ENCODE peak calls at places on chromosome 7, in seven cellular contexts. O, V, F, R, E, Z and W are unnamed samples.

GRCh38 chr7:143259765-143260164 is 3.5 kb upstream of the GSTK1 start:
- DNase-seq in R (no peak), Z (no peak), E (no peak), F (peak; percentile 29), O (peak; percentile 30), V (no peak), W (no peak)

GRCh38 chr7:33423646-33424020 is 294.3 kb downstream of the BBS9 start:
- DNase-seq in O (peak; percentile 16), E (peak; percentile 3), R (peak; percentile 7), F (peak; percentile 10), V (no peak), Z (peak; percentile 24), W (peak; percentile 15)

GRCh38 chr7:24660541-24660940 is 87.3 kb downstream of the PALS2 start:
- DNase-seq in F (no peak), O (no peak), R (no peak), Z (no peak), V (no peak), E (no peak), W (no peak)

GRCh38 chr7:130377178-130377577 is 3.1 kb upstream of the CPA1 start:
- DNase-seq in R (no peak), F (no peak), Z (no peak), O (no peak), E (no peak), V (no peak), W (no peak)

GRCh38 chr7:148223130-148223529 is 367.4 kb upstream of the C7orf33 start:
- DNase-seq in R (no peak), E (no peak), O (no peak), V (no peak), F (no peak), Z (no peak), W (no peak)

GRCh38 chr7:51224811-51225581 is 91.6 kb downstream of the COBL start:
- DNase-seq in F (peak; percentile 45), O (peak; percentile 31), E (peak; percentile 31), Z (no peak), R (peak; percentile 20), V (no peak), W (no peak)

GRCh38 chr7:137747359-137748031 is 99.3 kb downstream of the DGKI start:
- DNase-seq in V (no peak), F (no peak), R (no peak), O (no peak), E (peak; percentile 19), Z (no peak), W (no peak)

GRCh38 chr7:11592699-11593098 is 239.3 kb downstream of the THSD7A start:
- DNase-seq in F (no peak), E (no peak), O (no peak), V (no peak), Z (no peak), R (no peak), W (peak; percentile 58)

GRCh38 chr7:81499262-81500116 is 270.4 kb downstream of the HGF start:
- DNase-seq in R (peak; percentile 15), E (no peak), O (peak; percentile 63), Z (peak; percentile 28), V (peak; percentile 47), F (peak; percentile 81), W (peak; percentile 91)

GRCh38 chr7:89623018-89623672 is 531.1 kb upstream of the STEAP1 start:
- DNase-seq in E (no peak), R (no peak), F (peak; percentile 23), O (peak; percentile 41), V (peak; percentile 37), Z (peak; percentile 3), W (peak; percentile 25)

GRCh38 chr7:124764847-124765400 is 668 bp downstream of the GPR37 start:
- DNase-seq in Z (no peak), R (no peak), E (no peak), O (no peak), F (no peak), V (peak; percentile 74), W (peak; percentile 28)

GRCh38 chr7:152013974-152014373 is 11.5 kb upstream of the GALNT11 start:
- DNase-seq in F (no peak), Z (no peak), O (no peak), V (no peak), E (no peak), R (no peak), W (no peak)

GRCh38 chr7:69814421-69814962 is 216.2 kb downstream of the AUTS2 start:
- DNase-seq in Z (no peak), V (no peak), O (no peak), E (no peak), R (no peak), F (no peak), W (no peak)

GRCh38 chr7:117665393-117665792 is 185.6 kb downstream of the CFTR start:
- DNase-seq in E (no peak), F (no peak), O (no peak), Z (no peak), V (no peak), R (no peak), W (no peak)

GRCh38 chr7:128879939-128880746 is 17.5 kb downstream of the ATP6V1F start:
- DNase-seq in E (no peak), Z (no peak), F (no peak), R (peak; percentile 94), V (peak; percentile 99), O (peak; percentile 41), W (peak; percentile 51)

GRCh38 chr7:81284576-81284975 is 365.7 kb upstream of the SEMA3C start:
- DNase-seq in E (no peak), V (no peak), R (no peak), F (peak; percentile 27), Z (no peak), O (no peak), W (peak; percentile 53)

DNA sequence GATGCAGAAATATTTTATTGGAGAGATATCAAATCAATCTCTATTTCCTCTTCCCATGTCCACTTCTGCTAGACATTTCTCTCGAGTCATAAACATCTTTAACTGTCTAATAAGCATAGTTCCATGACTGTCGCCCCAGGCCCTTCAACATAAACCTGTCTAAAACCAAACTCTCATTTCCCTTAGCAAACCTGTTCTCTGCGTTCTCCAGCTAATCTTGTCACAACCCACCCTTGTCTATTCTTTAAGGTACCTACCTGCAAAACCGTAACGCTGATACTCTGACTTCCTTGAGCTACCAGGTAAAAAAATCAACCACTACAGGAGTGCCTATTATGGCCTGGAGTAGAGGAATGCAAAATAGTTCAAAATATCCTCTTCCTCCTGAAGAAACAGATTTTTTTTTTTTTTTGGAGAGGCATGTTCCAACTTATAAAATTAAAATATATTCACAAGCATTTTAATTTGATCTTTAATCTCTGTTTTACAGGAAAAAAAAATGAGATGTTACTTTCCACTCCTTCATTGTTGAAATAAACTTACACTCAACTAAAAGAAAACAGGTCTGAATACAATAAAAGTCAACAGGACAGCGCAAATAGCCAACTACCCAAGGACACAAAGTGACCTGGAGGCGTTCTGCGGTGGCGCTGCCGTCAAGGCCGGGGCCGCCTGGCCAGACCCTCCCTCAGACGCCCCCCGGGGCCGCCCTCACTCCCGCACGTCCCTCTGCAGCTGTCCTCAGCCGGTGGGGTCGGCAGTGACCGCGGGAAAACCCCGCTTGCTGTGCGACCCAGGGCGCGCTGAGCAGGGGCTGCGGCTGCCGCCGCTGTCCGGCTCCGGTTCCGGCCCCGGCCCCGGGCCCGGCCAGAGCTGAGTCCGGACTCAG is 765 bp downstream of the SLC25A40 start:
- DNase-seq in O (peak; percentile 18), E (no peak), F (no peak), Z (no peak), R (no peak), V (peak; percentile 86), W (peak; percentile 5)
- TF ChIP-seq MAX in O (no peak), E (no peak), F (no peak), Z (no peak), R (no peak), V (no peak), W (no peak)

DNA sequence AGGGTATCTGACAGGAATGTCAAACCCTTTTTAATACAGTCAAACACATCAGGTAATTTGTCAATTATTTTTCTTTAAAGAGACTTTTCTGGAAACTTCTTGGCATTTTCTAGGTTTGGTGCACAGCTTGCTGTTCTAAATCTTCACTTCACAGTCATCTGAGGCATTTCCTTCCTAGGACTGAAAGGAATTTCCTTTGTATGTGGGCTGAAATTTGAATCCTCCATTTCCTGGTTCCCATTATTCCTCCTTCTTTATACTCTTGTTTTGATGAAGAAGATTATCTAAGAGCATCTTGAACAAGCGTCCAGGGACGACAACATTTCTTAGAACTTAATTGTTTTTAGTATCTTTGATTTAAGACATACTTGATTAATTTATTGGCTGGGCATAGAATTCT is 24.9 kb downstream of the CALD1 start:
- DNase-seq in E (no peak), V (no peak), O (no peak), R (no peak), F (no peak), Z (no peak), W (peak; percentile 85)
- H3K79me2 ChIP-seq in E (peaks cover 3% of the 10 kb centered on the region), V (peaks cover 100% of the 10 kb centered on the region), O (no peaks in the 10 kb centered on the region), R (no peaks in the 10 kb centered on the region), F (no peaks in the 10 kb centered on the region), Z (no peaks in the 10 kb centered on the region), W (peaks cover 82% of the 10 kb centered on the region)

GRCh38 chr7:87231715-87232114 is 12.2 kb upstream of the TMEM243 start:
- DNase-seq in E (no peak), Z (no peak), V (no peak), F (no peak), R (no peak), O (no peak), W (no peak)
- H3K4me1 ChIP-seq in E (no peaks in the 10 kb centered on the region), Z (no peaks in the 10 kb centered on the region), V (no peaks in the 10 kb centered on the region), F (no peaks in the 10 kb centered on the region), R (no peaks in the 10 kb centered on the region), O (no peaks in the 10 kb centered on the region), W (no peaks in the 10 kb centered on the region)

GRCh38 chr7:113321201-113321600 is 202.8 kb upstream of the SMIM30 start:
- DNase-seq in V (no peak), R (no peak), F (no peak), E (no peak), Z (no peak), O (no peak), W (no peak)
- TF ChIP-seq MAX in V (no peak), R (no peak), F (no peak), E (no peak), Z (no peak), O (no peak), W (no peak)

GRCh38 chr7:121498816-121499215 is 102.7 kb upstream of the FAM3C start:
- DNase-seq in O (no peak), V (no peak), E (no peak), F (no peak), R (no peak), Z (no peak), W (no peak)
- H3K79me2 ChIP-seq in O (no peaks in the 10 kb centered on the region), V (no peaks in the 10 kb centered on the region), E (no peaks in the 10 kb centered on the region), F (no peaks in the 10 kb centered on the region), R (no peaks in the 10 kb centered on the region), Z (no peaks in the 10 kb centered on the region), W (no peaks in the 10 kb centered on the region)

GRCh38 chr7:101127460-101128039 is 646 bp downstream of the SERPINE1 start:
- DNase-seq in E (no peak), O (no peak), F (no peak), Z (no peak), V (no peak), R (no peak), W (no peak)
- H3K4me1 ChIP-seq in E (peaks cover 7% of the 10 kb centered on the region), O (peaks cover 81% of the 10 kb centered on the region), F (peaks cover 45% of the 10 kb centered on the region), Z (peaks cover 22% of the 10 kb centered on the region), V (peaks cover 38% of the 10 kb centered on the region), R (peaks cover 33% of the 10 kb centered on the region), W (peaks cover 57% of the 10 kb centered on the region)

DNA sequence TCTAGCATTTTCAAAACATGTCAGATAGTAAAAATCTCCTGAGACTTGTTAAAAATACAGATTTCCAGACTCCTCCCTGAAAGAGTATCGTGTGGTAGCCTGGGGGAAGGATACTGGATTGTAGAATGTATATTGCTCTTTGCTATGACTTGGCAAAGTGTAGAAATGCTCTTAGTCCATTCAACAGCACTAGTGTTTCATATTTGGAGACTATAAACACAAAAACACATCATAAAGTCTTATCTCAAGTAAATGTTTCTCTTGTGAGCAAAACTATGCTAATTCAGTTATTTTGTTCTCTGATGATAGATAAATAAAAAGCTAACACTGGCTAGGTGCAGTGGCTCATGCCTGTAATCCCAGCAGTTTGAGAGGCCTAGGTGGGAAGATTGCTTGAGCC is 137.5 kb upstream of the PRPS1L1 start:
- DNase-seq in R (no peak), F (no peak), O (no peak), Z (no peak), V (no peak), E (no peak), W (no peak)
- TF ChIP-seq MAX in R (no peak), F (no peak), O (no peak), Z (no peak), V (no peak), E (no peak), W (no peak)